ENCODE peak calls at places on chromosomes 16 and 17, in five cellular contexts. D, T, E, Z and P are unnamed samples.

GRCh38 chr17:9204026-9204425 is 182.7 kb downstream of the NTN1 start:
- DNase-seq in D (no peak), T (no peak), E (no peak), Z (no peak), P (no peak)

GRCh38 chr17:48463531-48463930 is 33.5 kb upstream of the SKAP1 start:
- DNase-seq in D (no peak), T (no peak), E (no peak), Z (no peak), P (no peak)

GRCh38 chr16:86029131-86029741 is 130.3 kb downstream of the IRF8 start:
- DNase-seq in D (no peak), T (no peak), E (peak; percentile 39), Z (peak; percentile 63), P (no peak)

GRCh38 chr17:81337449-81337848 is 42.3 kb upstream of the SLC38A10 start:
- DNase-seq in D (no peak), T (peak; percentile 55), E (no peak), Z (no peak), P (no peak)

GRCh38 chr17:51508048-51508447 is 247.7 kb downstream of the UTP18 start:
- DNase-seq in D (no peak), T (no peak), E (no peak), Z (no peak), P (no peak)

GRCh38 chr17:81491761-81492160 is 20.8 kb downstream of the ACTG1 start:
- DNase-seq in D (no peak), T (no peak), E (no peak), Z (no peak), P (no peak)

GRCh38 chr16:81632392-81633146 is 146.5 kb upstream of the PLCG2 start:
- DNase-seq in D (no peak), T (no peak), E (peak; percentile 72), Z (peak; percentile 27), P (peak; percentile 60)

GRCh38 chr17:68462381-68463210 is 5.3 kb upstream of the WIPI1 start:
- DNase-seq in D (peak; percentile 97), T (peak; percentile 76), E (no peak), Z (peak; percentile 86), P (peak; percentile 45)

GRCh38 chr17:77444653-77445029 is 303.9 kb downstream of the SEC14L1 start:
- DNase-seq in D (peak; percentile 79), T (no peak), E (no peak), Z (peak; percentile 80), P (no peak)

GRCh38 chr17:3770471-3770870 is 30.5 kb downstream of the ITGAE start:
- DNase-seq in D (peak; percentile 78), T (no peak), E (no peak), Z (no peak), P (no peak)

GRCh38 chr17:28042721-28043291 is 329 bp downstream of the NLK start:
- DNase-seq in D (no peak), T (no peak), E (no peak), Z (no peak), P (no peak)

GRCh38 chr17:74978240-74978639 is 5.7 kb upstream of the HID1 start:
- DNase-seq in D (no peak), T (no peak), E (no peak), Z (no peak), P (no peak)
- H3K27ac ChIP-seq in D (no peak overlapping the region), T (no peak overlapping the region), E (no peak overlapping the region), Z (no peak overlapping the region), P (no peak overlapping the region)

DNA sequence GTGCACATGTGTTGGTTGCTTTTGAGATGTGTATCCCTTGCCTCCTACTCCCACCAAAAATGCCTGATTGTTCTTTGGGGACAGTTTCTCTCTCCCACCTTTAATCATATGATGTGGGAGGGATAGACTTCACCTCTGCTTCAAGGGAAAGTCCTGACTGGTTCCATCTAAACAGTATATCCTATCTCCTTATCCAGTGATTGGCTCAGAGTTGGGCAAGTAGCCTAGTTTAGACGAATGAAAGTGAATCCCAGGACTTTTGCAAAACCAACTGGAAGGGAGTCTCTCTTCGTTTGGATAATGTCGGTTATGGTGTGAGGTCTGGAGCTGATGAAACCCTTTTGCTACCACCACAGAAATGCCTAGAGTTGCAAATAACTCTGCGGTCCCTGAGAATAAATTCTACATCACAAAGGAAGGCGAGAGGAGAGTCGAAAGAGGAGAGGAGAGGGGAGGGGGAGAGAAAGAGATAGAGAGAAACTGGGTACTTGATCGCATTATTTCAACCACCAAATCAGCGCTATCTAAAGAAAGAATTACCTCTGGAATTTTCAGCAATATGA is 77.1 kb upstream of the SALL1 start:
- DNase-seq in D (no peak), T (no peak), E (no peak), Z (no peak), P (no peak)
- H3K27ac ChIP-seq in D (no peak overlapping the region), T (peak overlapping the region; percentile 37), E (no peak overlapping the region), Z (no peak overlapping the region), P (no peak overlapping the region)

DNA sequence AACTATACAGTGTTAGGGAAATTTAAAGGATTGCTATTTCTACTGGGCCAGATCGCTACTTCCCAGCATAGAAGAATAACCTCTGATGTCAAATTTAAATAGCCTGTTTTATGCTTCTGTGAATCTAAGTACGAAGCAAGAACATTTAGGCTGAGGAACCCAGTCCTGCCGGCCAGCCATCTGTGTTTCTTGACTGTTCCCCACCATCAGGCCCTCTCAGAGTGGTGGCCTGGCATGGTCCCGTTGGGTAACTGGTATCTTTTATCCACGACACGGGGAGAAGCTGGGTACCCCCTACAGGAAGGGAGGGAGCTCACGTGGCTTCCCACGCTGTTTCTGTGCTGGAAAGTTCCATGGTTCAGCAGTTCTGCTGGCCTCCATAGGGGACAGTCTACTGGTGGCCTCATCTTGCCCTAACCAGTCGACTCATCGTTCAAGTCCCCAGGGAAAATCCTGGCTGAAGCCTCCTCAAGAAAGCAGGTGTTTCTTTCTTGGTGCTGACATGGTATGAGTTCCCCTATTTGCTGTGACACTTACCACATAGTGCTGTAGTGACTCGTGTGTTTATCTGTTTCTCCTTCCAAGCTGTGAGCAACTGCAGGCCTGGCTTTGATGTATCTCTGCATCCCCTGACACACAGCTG is 201.7 kb upstream of the NLRP1 start:
- DNase-seq in D (peak; percentile 85), T (no peak), E (peak; percentile 32), Z (no peak), P (no peak)
- H3K27ac ChIP-seq in D (peak overlapping the region; percentile 55), T (no peak overlapping the region), E (no peak overlapping the region), Z (no peak overlapping the region), P (peak overlapping the region; percentile 20)

DNA sequence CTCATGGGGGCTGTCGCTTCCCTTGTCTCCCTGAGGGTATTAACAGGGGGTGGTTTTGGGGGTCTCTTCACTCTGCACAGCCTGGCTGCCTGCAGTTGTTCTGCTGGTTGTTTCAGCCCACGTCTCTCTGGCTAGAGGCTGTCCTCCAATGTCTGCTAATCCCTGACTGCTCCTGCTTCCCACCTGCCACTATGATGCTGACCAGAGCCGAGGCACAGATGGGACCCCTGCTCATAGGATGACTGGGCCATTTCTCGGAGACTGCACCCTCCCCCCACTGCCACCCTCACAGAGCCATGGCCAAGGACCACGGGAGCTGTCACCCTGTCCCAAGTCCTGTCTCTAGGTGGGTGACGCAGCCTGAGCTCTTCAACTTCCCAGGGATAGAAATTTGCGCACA is 1.6 kb upstream of the ACSF3 start:
- DNase-seq in D (no peak), T (no peak), E (no peak), Z (no peak), P (no peak)
- H3K27ac ChIP-seq in D (no peak overlapping the region), T (no peak overlapping the region), E (no peak overlapping the region), Z (no peak overlapping the region), P (no peak overlapping the region)

DNA sequence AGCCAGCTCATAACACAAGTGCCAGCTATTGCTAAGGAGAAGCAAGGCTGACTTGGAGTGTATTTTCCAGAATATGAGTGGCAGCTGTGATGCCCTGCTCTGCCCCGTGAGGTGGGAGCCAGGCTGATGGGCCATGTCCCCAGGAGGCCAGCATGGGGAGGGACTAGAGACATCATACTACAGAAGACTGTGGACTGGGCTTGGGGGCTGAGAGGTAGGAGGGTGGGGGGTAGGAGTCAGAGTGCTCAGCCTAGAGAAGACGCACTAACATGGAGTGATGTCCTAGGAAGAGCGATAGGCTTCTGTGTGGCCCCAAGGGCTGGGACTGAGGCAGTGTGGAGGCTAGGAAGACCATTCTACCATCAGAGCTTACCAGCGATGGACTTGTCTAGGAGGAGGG is 143.7 kb downstream of the WSCD1 start:
- DNase-seq in D (no peak), T (no peak), E (no peak), Z (no peak), P (no peak)
- H3K27ac ChIP-seq in D (no peak overlapping the region), T (no peak overlapping the region), E (no peak overlapping the region), Z (no peak overlapping the region), P (no peak overlapping the region)